ENCODE peak calls at places on chromosome 3, in five cellular contexts. One of them, this sample, is unnamed.

GRCh38 chr3:86988235-86988634 is 2.7 kb downstream of the VGLL3 start:
- DNase-seq in MM.1S: no peak
- DNase-seq in AG10803: peak
- DNase-seq in BJ: peak
- DNase-seq in cardiac muscle cell: peak
- DNase-seq in this sample: peak

GRCh38 chr3:133944641-133945441 is 49.2 kb upstream of the RAB6B start:
- DNase-seq in BJ: no peak
- DNase-seq in MM.1S: no peak
- DNase-seq in cardiac muscle cell: peak
- DNase-seq in AG10803: peak
- DNase-seq in this sample: peak

GRCh38 chr3:169456900-169457299 is 206.6 kb downstream of the MECOM start:
- DNase-seq in AG10803: no peak
- DNase-seq in BJ: no peak
- DNase-seq in MM.1S: no peak
- DNase-seq in cardiac muscle cell: no peak
- DNase-seq in this sample: no peak

GRCh38 chr3:189826566-189826965 is 195.4 kb downstream of the TP63 start:
- DNase-seq in MM.1S: no peak
- DNase-seq in AG10803: no peak
- DNase-seq in BJ: no peak
- DNase-seq in cardiac muscle cell: no peak
- DNase-seq in this sample: no peak

GRCh38 chr3:149494022-149494758 is 19.7 kb downstream of the TM4SF4 start:
- DNase-seq in AG10803: peak
- DNase-seq in cardiac muscle cell: peak
- DNase-seq in BJ: no peak
- DNase-seq in MM.1S: peak
- DNase-seq in this sample: peak

GRCh38 chr3:172321035-172321434 is 127.2 kb downstream of the GHSR start:
- DNase-seq in BJ: no peak
- DNase-seq in cardiac muscle cell: peak
- DNase-seq in AG10803: peak
- DNase-seq in MM.1S: no peak
- DNase-seq in this sample: peak

GRCh38 chr3:80994085-80994665 is 767.3 kb downstream of the GBE1 start:
- DNase-seq in MM.1S: no peak
- DNase-seq in cardiac muscle cell: no peak
- DNase-seq in BJ: no peak
- DNase-seq in AG10803: no peak
- DNase-seq in this sample: no peak

GRCh38 chr3:73206006-73206405 is 144.5 kb downstream of the EBLN2 start:
- DNase-seq in AG10803: no peak
- DNase-seq in BJ: no peak
- DNase-seq in cardiac muscle cell: no peak
- DNase-seq in MM.1S: no peak
- DNase-seq in this sample: no peak

GRCh38 chr3:172346161-172346560 is 102.1 kb downstream of the GHSR start:
- DNase-seq in MM.1S: no peak
- DNase-seq in cardiac muscle cell: no peak
- DNase-seq in BJ: no peak
- DNase-seq in AG10803: no peak
- DNase-seq in this sample: no peak

GRCh38 chr3:131221731-131222130 is 159.8 kb upstream of the NUDT16 start:
- DNase-seq in AG10803: peak
- DNase-seq in BJ: peak
- DNase-seq in MM.1S: no peak
- DNase-seq in cardiac muscle cell: peak
- DNase-seq in this sample: peak

GRCh38 chr3:126119008-126119675 is 35.2 kb upstream of the SLC41A3 start:
- DNase-seq in cardiac muscle cell: no peak
- DNase-seq in BJ: no peak
- DNase-seq in AG10803: no peak
- DNase-seq in MM.1S: no peak
- DNase-seq in this sample: no peak

GRCh38 chr3:116005404-116005803 is 382.1 kb downstream of the GAP43 start:
- DNase-seq in AG10803: peak
- DNase-seq in MM.1S: no peak
- DNase-seq in BJ: peak
- DNase-seq in cardiac muscle cell: peak
- DNase-seq in this sample: peak

GRCh38 chr3:143972495-143973351 is 1.1 kb downstream of the DIPK2A start:
- DNase-seq in MM.1S: peak
- DNase-seq in AG10803: peak
- DNase-seq in BJ: no peak
- DNase-seq in cardiac muscle cell: peak
- DNase-seq in this sample: peak

GRCh38 chr3:72995337-72995736 is 1.3 kb upstream of the PPP4R2 start:
- DNase-seq in cardiac muscle cell: no peak
- DNase-seq in AG10803: no peak
- DNase-seq in MM.1S: no peak
- DNase-seq in BJ: no peak
- DNase-seq in this sample: no peak

GRCh38 chr3:52308308-52308707 is 7.8 kb upstream of the DNAH1 start:
- DNase-seq in AG10803: no peak
- DNase-seq in MM.1S: no peak
- DNase-seq in BJ: no peak
- DNase-seq in cardiac muscle cell: no peak
- DNase-seq in this sample: no peak

GRCh38 chr3:170420307-170420821 is 1.7 kb downstream of the CLDN11 start:
- DNase-seq in AG10803: peak
- DNase-seq in MM.1S: no peak
- DNase-seq in BJ: no peak
- DNase-seq in cardiac muscle cell: peak
- DNase-seq in this sample: no peak

GRCh38 chr3:111810909-111811308 is 48.2 kb upstream of the PHLDB2 start:
- DNase-seq in BJ: peak
- DNase-seq in AG10803: peak
- DNase-seq in MM.1S: no peak
- DNase-seq in cardiac muscle cell: peak
- DNase-seq in this sample: peak

GRCh38 chr3:191239439-191240035 is 40.5 kb downstream of the OSTN start:
- DNase-seq in cardiac muscle cell: peak
- DNase-seq in AG10803: no peak
- DNase-seq in BJ: no peak
- DNase-seq in MM.1S: no peak
- DNase-seq in this sample: no peak

GRCh38 chr3:192747746-192748145 is 20.4 kb upstream of the FGF12 start:
- DNase-seq in AG10803: no peak
- DNase-seq in BJ: no peak
- DNase-seq in cardiac muscle cell: no peak
- DNase-seq in MM.1S: no peak
- DNase-seq in this sample: no peak

GRCh38 chr3:177371903-177372302 is 174.6 kb upstream of the TBL1XR1 start:
- DNase-seq in MM.1S: peak
- DNase-seq in BJ: no peak
- DNase-seq in cardiac muscle cell: no peak
- DNase-seq in AG10803: no peak
- DNase-seq in this sample: no peak

GRCh38 chr3:57757642-57758297 is 1.7 kb downstream of the SLMAP start:
- DNase-seq in BJ: no peak
- DNase-seq in MM.1S: no peak
- DNase-seq in AG10803: no peak
- DNase-seq in cardiac muscle cell: no peak
- DNase-seq in this sample: peak

GRCh38 chr3:100710355-100711198 is 1.3 kb downstream of the TFG start:
- DNase-seq in AG10803: peak
- DNase-seq in BJ: no peak
- DNase-seq in MM.1S: peak
- DNase-seq in cardiac muscle cell: peak
- DNase-seq in this sample: peak

GRCh38 chr3:189276481-189277190 is 104.9 kb downstream of the TPRG1 start:
- DNase-seq in MM.1S: no peak
- DNase-seq in BJ: peak
- DNase-seq in cardiac muscle cell: peak
- DNase-seq in AG10803: peak
- DNase-seq in this sample: peak

GRCh38 chr3:153285194-153285641 is 123.2 kb downstream of the RAP2B start:
- DNase-seq in cardiac muscle cell: peak
- DNase-seq in MM.1S: no peak
- DNase-seq in AG10803: peak
- DNase-seq in BJ: no peak
- DNase-seq in this sample: peak

GRCh38 chr3:153084431-153084830 is 77.6 kb upstream of the RAP2B start:
- DNase-seq in MM.1S: no peak
- DNase-seq in cardiac muscle cell: no peak
- DNase-seq in AG10803: no peak
- DNase-seq in BJ: no peak
- DNase-seq in this sample: no peak

GRCh38 chr3:73510298-73510697 is 114.4 kb downstream of the PDZRN3 start:
- DNase-seq in MM.1S: no peak
- DNase-seq in cardiac muscle cell: no peak
- DNase-seq in BJ: no peak
- DNase-seq in AG10803: no peak
- DNase-seq in this sample: no peak

GRCh38 chr3:4985330-4986174 is 6.3 kb downstream of the BHLHE40 start:
- DNase-seq in MM.1S: no peak
- DNase-seq in AG10803: peak
- DNase-seq in cardiac muscle cell: peak
- DNase-seq in BJ: no peak
- DNase-seq in this sample: peak

GRCh38 chr3:3798641-3799113 is 554 bp upstream of the LRRN1 start:
- DNase-seq in BJ: no peak
- DNase-seq in cardiac muscle cell: no peak
- DNase-seq in AG10803: no peak
- DNase-seq in MM.1S: peak
- DNase-seq in this sample: no peak

GRCh38 chr3:59256233-59256632 is 206.4 kb upstream of the CFAP20DC start:
- DNase-seq in cardiac muscle cell: no peak
- DNase-seq in BJ: no peak
- DNase-seq in MM.1S: no peak
- DNase-seq in AG10803: peak
- DNase-seq in this sample: no peak
- H3K4me3 ChIP-seq in cardiac muscle cell: no peak
- H3K4me3 ChIP-seq in BJ: no peak
- H3K4me3 ChIP-seq in MM.1S: no peak
- H3K4me3 ChIP-seq in AG10803: no peak
- H3K4me3 ChIP-seq in this sample: no peak

GRCh38 chr3:38140326-38141172 is 2.1 kb downstream of the MYD88 start:
- DNase-seq in BJ: no peak
- DNase-seq in AG10803: no peak
- DNase-seq in MM.1S: no peak
- DNase-seq in cardiac muscle cell: no peak
- DNase-seq in this sample: no peak

GRCh38 chr3:38137615-38138346 is 680 bp upstream of the MYD88 start:
- DNase-seq in AG10803: no peak
- DNase-seq in MM.1S: peak
- DNase-seq in BJ: no peak
- DNase-seq in cardiac muscle cell: no peak
- DNase-seq in this sample: no peak

GRCh38 chr3:38139652-38140051 is 1.2 kb downstream of the MYD88 start:
- DNase-seq in MM.1S: no peak
- DNase-seq in AG10803: no peak
- DNase-seq in BJ: no peak
- DNase-seq in cardiac muscle cell: no peak
- DNase-seq in this sample: no peak

GRCh38 chr3:38138347-38139190 is at the start of gene MYD88:
- DNase-seq in BJ: peak
- DNase-seq in AG10803: peak
- DNase-seq in cardiac muscle cell: peak
- DNase-seq in MM.1S: peak
- DNase-seq in this sample: peak

DNA sequence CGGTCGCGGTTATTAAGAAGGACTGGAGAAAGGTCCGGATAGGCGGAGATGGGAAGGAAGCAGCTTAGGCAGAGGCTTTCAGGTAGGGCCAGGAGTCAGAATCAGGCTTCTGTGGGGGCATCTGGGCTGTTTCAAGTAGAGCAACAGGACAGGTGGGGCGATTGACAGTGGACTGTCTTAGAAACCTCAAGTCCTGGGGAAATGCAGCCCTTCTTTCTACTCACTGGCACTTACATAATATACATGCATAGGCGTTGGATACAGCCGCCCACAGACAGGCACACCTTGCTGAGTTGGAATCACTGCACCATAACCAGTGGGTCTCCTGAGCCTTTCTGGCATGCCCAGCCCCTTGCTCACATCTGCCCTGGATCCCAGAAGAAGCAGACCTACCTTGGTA is 730 bp downstream of the MYD88 start:
- DNase-seq in BJ: no peak
- DNase-seq in MM.1S: no peak
- DNase-seq in AG10803: no peak
- DNase-seq in cardiac muscle cell: no peak
- DNase-seq in this sample: no peak
- H3K4me3 ChIP-seq in BJ: peak
- H3K4me3 ChIP-seq in MM.1S: peak
- H3K4me3 ChIP-seq in AG10803: peak
- H3K4me3 ChIP-seq in cardiac muscle cell: peak
- H3K4me3 ChIP-seq in this sample: peak

GRCh38 chr3:71771126-71771525 is 13.8 kb downstream of the PROK2 start:
- DNase-seq in MM.1S: no peak
- DNase-seq in AG10803: no peak
- DNase-seq in cardiac muscle cell: no peak
- DNase-seq in BJ: no peak
- DNase-seq in this sample: no peak

GRCh38 chr3:71776543-71776942 is 8.4 kb downstream of the PROK2 start:
- DNase-seq in cardiac muscle cell: no peak
- DNase-seq in BJ: no peak
- DNase-seq in MM.1S: no peak
- DNase-seq in AG10803: no peak
- DNase-seq in this sample: no peak

GRCh38 chr3:71771884-71772283 is 13.1 kb downstream of the PROK2 start:
- DNase-seq in MM.1S: no peak
- DNase-seq in cardiac muscle cell: no peak
- DNase-seq in BJ: no peak
- DNase-seq in AG10803: no peak
- DNase-seq in this sample: no peak
- H3K4me3 ChIP-seq in MM.1S: no peak
- H3K4me3 ChIP-seq in cardiac muscle cell: no peak
- H3K4me3 ChIP-seq in BJ: no peak
- H3K4me3 ChIP-seq in AG10803: no peak
- H3K4me3 ChIP-seq in this sample: no peak

GRCh38 chr3:48686538-48687219 is 964 bp upstream of the NCKIPSD start:
- DNase-seq in BJ: no peak
- DNase-seq in MM.1S: no peak
- DNase-seq in AG10803: no peak
- DNase-seq in cardiac muscle cell: no peak
- DNase-seq in this sample: no peak
- H3K4me3 ChIP-seq in BJ: no peak
- H3K4me3 ChIP-seq in MM.1S: peak
- H3K4me3 ChIP-seq in AG10803: no peak
- H3K4me3 ChIP-seq in cardiac muscle cell: no peak
- H3K4me3 ChIP-seq in this sample: no peak

GRCh38 chr3:183534249-183534648 is 21.3 kb downstream of the KLHL6 start:
- DNase-seq in MM.1S: no peak
- DNase-seq in cardiac muscle cell: no peak
- DNase-seq in BJ: no peak
- DNase-seq in AG10803: peak
- DNase-seq in this sample: peak

GRCh38 chr3:183538475-183538874 is 17.0 kb downstream of the KLHL6 start:
- DNase-seq in AG10803: no peak
- DNase-seq in MM.1S: no peak
- DNase-seq in BJ: no peak
- DNase-seq in cardiac muscle cell: no peak
- DNase-seq in this sample: no peak

GRCh38 chr3:183537295-183537730 is 18.2 kb downstream of the KLHL6 start:
- DNase-seq in MM.1S: no peak
- DNase-seq in AG10803: peak
- DNase-seq in BJ: peak
- DNase-seq in cardiac muscle cell: peak
- DNase-seq in this sample: peak

GRCh38 chr3:183533410-183534132 is 21.9 kb downstream of the KLHL6 start:
- DNase-seq in cardiac muscle cell: no peak
- DNase-seq in AG10803: no peak
- DNase-seq in MM.1S: peak
- DNase-seq in BJ: no peak
- DNase-seq in this sample: no peak

GRCh38 chr3:183536238-183536880 is 19.1 kb downstream of the KLHL6 start:
- DNase-seq in BJ: no peak
- DNase-seq in AG10803: no peak
- DNase-seq in MM.1S: peak
- DNase-seq in cardiac muscle cell: no peak
- DNase-seq in this sample: no peak
- H3K4me3 ChIP-seq in BJ: no peak
- H3K4me3 ChIP-seq in AG10803: no peak
- H3K4me3 ChIP-seq in MM.1S: no peak
- H3K4me3 ChIP-seq in cardiac muscle cell: no peak
- H3K4me3 ChIP-seq in this sample: no peak

This sample was measured in astrocyte of the spinal cord.